ENCODE peak calls at places on chromosomes 3 and 15, in eight cellular contexts. E, V, A, N, L, C, X and O are unnamed samples.

GRCh38 chr3:150242220-150242938 is 165.7 kb upstream of the TSC22D2 start:
- DNase-seq in E (no peak), V (peak; percentile 88), A (no peak), N (no peak), L (no peak), C (no peak), X (no peak), O (no peak)

GRCh38 chr3:196736670-196737374 is 2.8 kb upstream of the PAK2 start:
- DNase-seq in E (no peak), V (no peak), A (no peak), N (no peak), L (peak; percentile 80), C (no peak), X (no peak), O (no peak)

GRCh38 chr3:34387831-34388564 is 589.6 kb downstream of the PDCD6IP start:
- DNase-seq in E (no peak), V (no peak), A (no peak), N (no peak), L (no peak), C (no peak), X (no peak), O (no peak)

GRCh38 chr15:41607033-41607432 is 48.0 kb downstream of the TYRO3 start:
- DNase-seq in E (no peak), V (peak; percentile 97), A (no peak), N (no peak), L (no peak), C (no peak), X (no peak), O (no peak)

GRCh38 chr15:74441248-74441939 is 7.6 kb upstream of the SEMA7A start:
- DNase-seq in E (no peak), V (no peak), A (no peak), N (no peak), L (peak; percentile 69), C (no peak), X (no peak), O (no peak)

GRCh38 chr3:154931484-154931883 is 148.6 kb upstream of the MME start:
- DNase-seq in E (no peak), V (peak; percentile 79), A (no peak), N (no peak), L (no peak), C (no peak), X (no peak), O (no peak)

GRCh38 chr15:39028069-39028468 is 463.5 kb upstream of the RASGRP1 start:
- DNase-seq in E (peak; percentile 2), V (peak; percentile 78), A (no peak), N (no peak), L (no peak), C (no peak), X (no peak), O (no peak)

GRCh38 chr3:45647148-45647619 is 42.0 kb upstream of the SACM1L start:
- DNase-seq in E (peak; percentile 88), V (peak; percentile 94), A (no peak), N (no peak), L (peak; percentile 86), C (no peak), X (no peak), O (no peak)

GRCh38 chr3:163779396-163780344 is 1298.6 kb downstream of the SI start:
- DNase-seq in E (no peak), V (no peak), A (peak; percentile 8), N (peak; percentile 51), L (peak; percentile 69), C (no peak), X (no peak), O (no peak)

GRCh38 chr3:20256144-20256543 is 70.1 kb upstream of the SGO1 start:
- DNase-seq in E (no peak), V (no peak), A (no peak), N (no peak), L (no peak), C (no peak), X (peak; percentile 12), O (no peak)

GRCh38 chr3:124858275-124858674 is 28.9 kb downstream of the ITGB5 start:
- DNase-seq in E (no peak), V (peak; percentile 54), A (no peak), N (no peak), L (no peak), C (no peak), X (no peak), O (no peak)

GRCh38 chr3:124859025-124859424 is 28.1 kb downstream of the ITGB5 start:
- DNase-seq in E (peak; percentile 56), V (peak; percentile 95), A (no peak), N (no peak), L (no peak), C (no peak), X (no peak), O (no peak)

GRCh38 chr3:124860599-124860998 is 26.6 kb downstream of the ITGB5 start:
- DNase-seq in E (peak; percentile 70), V (peak; percentile 96), A (peak; percentile 80), N (no peak), L (peak; percentile 28), C (no peak), X (no peak), O (no peak)

GRCh38 chr3:124862006-124862405 is 25.2 kb downstream of the ITGB5 start:
- DNase-seq in E (no peak), V (no peak), A (no peak), N (no peak), L (no peak), C (no peak), X (no peak), O (no peak)

GRCh38 chr3:124861041-124861440 is 26.1 kb downstream of the ITGB5 start:
- DNase-seq in E (no peak), V (no peak), A (no peak), N (no peak), L (no peak), C (no peak), X (no peak), O (no peak)
- TF ChIP-seq RAD21 in E (no peak), V (no peak), A (no peak), N (no peak), L (no peak), C (no peak), X (no peak), O (no peak)

GRCh38 chr15:93209690-93210425 is 120.8 kb upstream of the RGMA start:
- DNase-seq in E (no peak), V (no peak), A (no peak), N (peak; percentile 31), L (no peak), C (no peak), X (no peak), O (no peak)
- TF ChIP-seq RAD21 in E (no peak), V (no peak), A (no peak), N (no peak), L (no peak), C (no peak), X (no peak), O (no peak)

DNA sequence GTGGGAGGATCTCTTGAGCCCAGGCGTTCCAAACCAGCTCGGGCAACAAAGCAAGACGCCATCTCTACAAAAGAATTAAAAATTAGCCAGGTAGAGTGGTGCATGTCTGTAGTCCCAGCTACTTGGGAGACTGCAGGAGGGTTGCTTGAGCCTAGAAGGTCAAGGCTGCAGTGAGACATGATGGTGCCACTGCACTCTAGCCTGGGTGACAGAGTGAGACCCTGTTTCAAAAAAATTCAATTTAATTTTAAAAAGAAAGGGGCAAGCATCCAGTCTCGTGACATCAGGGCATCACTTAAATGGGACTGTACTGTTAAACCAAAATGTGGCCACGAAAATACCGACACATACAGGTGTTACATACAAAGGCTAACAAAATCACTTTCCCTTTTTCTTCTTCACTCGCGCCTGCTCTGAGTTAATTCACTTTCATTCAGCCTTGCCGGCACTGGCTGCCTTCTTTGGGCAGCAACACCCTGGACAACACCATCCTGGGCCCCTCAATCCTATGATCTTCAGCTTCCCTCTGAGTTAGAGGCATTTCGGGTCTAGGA is 121.7 kb downstream of the LIPC start:
- DNase-seq in E (no peak), V (no peak), A (no peak), N (no peak), L (no peak), C (no peak), X (no peak), O (no peak)
- TF ChIP-seq RAD21 in E (no peak), V (no peak), A (no peak), N (no peak), L (no peak), C (no peak), X (no peak), O (no peak)

DNA sequence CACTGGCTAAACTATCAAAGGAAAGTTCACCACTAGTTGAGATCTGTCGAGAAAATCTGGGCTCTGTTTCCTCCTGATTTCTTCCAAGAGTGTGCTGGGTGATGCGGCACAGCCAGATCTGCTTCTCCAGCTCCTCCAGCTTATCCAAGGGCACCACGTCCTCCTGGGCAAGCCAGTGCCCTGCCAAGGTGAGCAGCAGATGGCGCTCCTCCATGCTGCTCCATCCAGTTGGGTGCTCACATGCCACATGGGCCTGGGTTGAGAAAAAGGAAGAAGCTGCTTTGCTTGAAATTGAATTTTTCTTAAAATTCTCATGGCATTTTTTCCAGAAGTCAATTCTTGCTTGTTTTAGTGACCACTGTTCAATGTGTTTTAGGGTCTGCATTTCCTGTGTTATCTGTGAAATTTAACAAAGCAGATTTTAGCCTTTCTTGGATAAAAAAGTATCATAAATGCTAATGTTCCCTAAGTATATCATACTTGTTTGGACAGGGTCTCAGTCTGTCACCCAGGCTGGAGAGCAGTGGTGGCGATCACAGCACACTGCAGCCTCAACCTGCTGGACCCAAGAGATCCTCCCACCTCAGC is 47.3 kb downstream of the EIF3J start:
- DNase-seq in E (peak; percentile 23), V (no peak), A (peak; percentile 26), N (peak; percentile 70), L (peak; percentile 36), C (peak; percentile 43), X (no peak), O (no peak)
- TF ChIP-seq RAD21 in E (peak; percentile 30), V (no peak), A (peak; percentile 54), N (peak; percentile 69), L (no peak), C (peak; percentile 24), X (peak; percentile 49), O (no peak)

DNA sequence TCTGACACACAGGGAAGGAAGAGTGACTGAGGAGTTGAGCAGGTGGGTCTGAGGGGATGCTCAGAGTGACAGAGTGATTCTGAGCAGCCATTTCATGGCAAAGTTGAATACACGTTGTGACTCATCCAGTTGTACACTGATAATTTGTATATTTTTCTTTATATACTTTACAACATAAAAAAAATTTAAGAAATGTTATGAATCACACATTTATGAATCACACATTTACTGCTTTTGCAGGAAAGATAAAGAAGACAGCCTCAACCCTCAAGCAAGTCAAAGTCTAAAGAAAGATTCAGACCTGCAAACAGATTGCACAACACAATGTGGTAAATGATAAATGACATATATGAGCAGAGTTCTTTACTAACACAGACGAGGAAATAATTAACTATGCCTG is 21.0 kb upstream of the CHMP2B start:
- DNase-seq in E (peak; percentile 87), V (peak; percentile 86), A (no peak), N (no peak), L (peak; percentile 82), C (no peak), X (no peak), O (no peak)
- TF ChIP-seq RAD21 in E (peak; percentile 49), V (no peak), A (no peak), N (no peak), L (no peak), C (no peak), X (no peak), O (no peak)

GRCh38 chr3:104586344-104586743 is 780.4 kb upstream of the ALCAM start:
- DNase-seq in E (no peak), V (no peak), A (no peak), N (no peak), L (no peak), C (no peak), X (no peak), O (no peak)
- TF ChIP-seq RAD21 in E (no peak), V (no peak), A (no peak), N (no peak), L (no peak), C (no peak), X (no peak), O (no peak)